ENCODE peak calls at places on chromosome 14, in five cellular contexts. E is gastrocnemius medialis; S is CD4-positive, alpha-beta T cell; C is neural progenitor cell; N is RWPE2. A is an unnamed sample.

GRCh38 chr14:65103150-65103760 is 938 bp upstream of the MAX start:
- DNase-seq in E (no peak), S (no peak), N (no peak), C (peak; percentile 47), A (no peak)

GRCh38 chr14:51716610-51717009 is 64.9 kb downstream of the FRMD6 start:
- DNase-seq in E (no peak), N (no peak), C (no peak), S (no peak), A (no peak)

GRCh38 chr14:103880334-103880985 is 33.1 kb upstream of the PPP1R13B start:
- DNase-seq in E (peak; percentile 62), C (peak; percentile 24), S (peak; percentile 33), N (no peak), A (no peak)

GRCh38 chr14:69571879-69572633 is 2.6 kb downstream of the CCDC177 start:
- DNase-seq in N (no peak), S (no peak), E (no peak), C (no peak), A (no peak)

GRCh38 chr14:92500491-92500941 is 13.1 kb upstream of the RIN3 start:
- DNase-seq in S (no peak), E (no peak), C (peak; percentile 41), N (peak; percentile 41), A (no peak)

GRCh38 chr14:60349663-60350365 is 100.8 kb downstream of the PPM1A start:
- DNase-seq in N (no peak), C (peak; percentile 75), S (peak; percentile 4), E (no peak), A (no peak)

GRCh38 chr14:85702937-85703336 is 173.0 kb downstream of the FLRT2 start:
- DNase-seq in S (no peak), E (peak; percentile 24), C (no peak), N (no peak), A (no peak)

GRCh38 chr14:83842536-83842935 is 1687.4 kb upstream of the FLRT2 start:
- DNase-seq in N (no peak), E (no peak), S (no peak), C (no peak), A (no peak)

GRCh38 chr14:21748869-21749303 is 75.3 kb upstream of the OR4E1 start:
- DNase-seq in C (peak; percentile 78), N (no peak), S (peak; percentile 38), E (no peak), A (no peak)

GRCh38 chr14:70192915-70193314 is 4.2 kb upstream of the SLC8A3 start:
- DNase-seq in E (peak; percentile 17), S (no peak), N (no peak), C (peak; percentile 15), A (no peak)

GRCh38 chr14:100787659-100788058 is 38.3 kb upstream of the MEG3 start:
- DNase-seq in S (no peak), C (no peak), N (no peak), E (no peak), A (no peak)

GRCh38 chr14:67746927-67747326 is 45.2 kb downstream of the RDH12 start:
- DNase-seq in C (no peak), N (no peak), S (no peak), E (no peak), A (no peak)

GRCh38 chr14:88210426-88210825 is 112.6 kb downstream of the KCNK10 start:
- DNase-seq in S (no peak), C (no peak), E (no peak), N (no peak), A (no peak)

GRCh38 chr14:85421166-85421877 is 108.6 kb upstream of the FLRT2 start:
- DNase-seq in S (no peak), C (no peak), E (no peak), N (peak; percentile 83), A (no peak)

GRCh38 chr14:39469094-39469710 is 37.0 kb upstream of the FBXO33 start:
- DNase-seq in S (peak; percentile 12), C (peak; percentile 28), E (no peak), N (no peak), A (peak; percentile 19)

GRCh38 chr14:38481939-38482678 is 226.2 kb upstream of the CLEC14A start:
- DNase-seq in E (no peak), S (no peak), N (no peak), C (no peak), A (no peak)

GRCh38 chr14:67485501-67486095 is 2.9 kb downstream of the TMEM229B start:
- DNase-seq in E (no peak), C (no peak), N (no peak), S (no peak), A (no peak)

GRCh38 chr14:99035268-99035667 is 236.7 kb downstream of the BCL11B start:
- DNase-seq in C (no peak), S (no peak), N (no peak), E (peak; percentile 47), A (no peak)

GRCh38 chr14:53020193-53020932 is 69.5 kb upstream of the FERMT2 start:
- DNase-seq in N (no peak), E (no peak), C (peak; percentile 27), S (no peak), A (no peak)

GRCh38 chr14:74881425-74882102 is at the start of gene DLST:
- DNase-seq in N (peak; percentile 94), S (peak; percentile 80), E (peak; percentile 77), C (peak; percentile 93), A (peak; percentile 88)

GRCh38 chr14:57462551-57462950 is 31.1 kb downstream of the CCDC198 start:
- DNase-seq in C (no peak), N (no peak), S (no peak), E (no peak), A (no peak)

GRCh38 chr14:93007225-93007997 is 84.5 kb downstream of the CHGA start:
- DNase-seq in N (no peak), S (no peak), E (peak; percentile 45), C (no peak), A (peak; percentile 23)

GRCh38 chr14:100537701-100538565 is 49.3 kb downstream of the BEGAIN start:
- DNase-seq in S (no peak), E (peak; percentile 10), C (no peak), N (peak; percentile 78), A (no peak)

GRCh38 chr14:45819107-45819506 is 566.1 kb upstream of the MIS18BP1 start:
- DNase-seq in N (no peak), S (no peak), C (no peak), E (no peak), A (no peak)

GRCh38 chr14:100271247-100271939 is 32.4 kb downstream of the YY1 start:
- DNase-seq in C (no peak), E (no peak), N (no peak), S (no peak), A (no peak)

GRCh38 chr14:69270795-69271708 is 11.1 kb downstream of the GALNT16 start:
- DNase-seq in N (no peak), C (no peak), S (no peak), E (no peak), A (no peak)

GRCh38 chr14:103828315-103828967 is 18.9 kb downstream of the PPP1R13B start:
- DNase-seq in C (no peak), S (no peak), E (no peak), N (no peak), A (no peak)

GRCh38 chr14:104081951-104082464 is 3.5 kb upstream of the ASPG start:
- DNase-seq in C (no peak), N (no peak), E (no peak), S (no peak), A (no peak)

GRCh38 chr14:25009891-25010290 is 40.1 kb downstream of the STXBP6 start:
- DNase-seq in S (no peak), N (no peak), C (peak; percentile 6), E (no peak), A (no peak)

GRCh38 chr14:59407246-59407615 is 57.9 kb downstream of the GPR135 start:
- DNase-seq in S (no peak), N (no peak), E (no peak), C (no peak), A (no peak)

GRCh38 chr14:97298331-97298730 is 501.1 kb downstream of the VRK1 start:
- DNase-seq in E (no peak), C (peak; percentile 30), S (no peak), N (no peak), A (no peak)

GRCh38 chr14:97295108-97295710 is 498.0 kb downstream of the VRK1 start:
- DNase-seq in E (no peak), S (no peak), N (no peak), C (no peak), A (no peak)

GRCh38 chr14:97301931-97302559 is 504.9 kb downstream of the VRK1 start:
- DNase-seq in S (no peak), C (peak; percentile 31), N (no peak), E (no peak), A (no peak)

GRCh38 chr14:97298775-97299174 is 501.6 kb downstream of the VRK1 start:
- DNase-seq in E (no peak), N (no peak), S (no peak), C (no peak), A (no peak)

DNA sequence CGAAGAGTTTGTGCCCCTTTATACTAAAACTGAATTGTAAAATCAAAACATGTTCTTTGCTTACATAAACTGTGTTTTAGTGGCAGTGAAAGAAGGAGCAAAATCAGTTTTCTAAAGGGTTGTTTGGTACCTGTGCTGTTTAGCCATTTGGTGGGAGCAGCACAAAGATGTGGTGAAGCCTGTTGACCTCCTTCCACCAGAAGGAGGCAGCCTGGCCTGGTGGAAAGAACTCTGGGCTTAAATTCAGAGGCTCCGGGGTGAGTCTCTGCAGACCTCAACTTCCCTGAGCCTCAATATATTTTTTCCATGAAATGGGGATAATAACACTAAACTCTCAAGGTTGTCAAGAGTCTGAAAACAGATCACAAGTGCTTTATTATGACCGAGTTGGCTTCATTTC is 502.5 kb downstream of the VRK1 start:
- DNase-seq in E (no peak), S (peak; percentile 20), N (no peak), C (peak; percentile 55), A (no peak)
- TF ChIP-seq CTCF in E (no peak), S (peak; percentile 63), N (peak; percentile 13), C (peak; percentile 61), A (no peak)

GRCh38 chr14:61726772-61727658 is 31.7 kb downstream of the HIF1A start:
- DNase-seq in N (no peak), E (no peak), S (no peak), C (no peak), A (no peak)

GRCh38 chr14:61736751-61737150 is 25.5 kb upstream of the SNAPC1 start:
- DNase-seq in C (no peak), N (no peak), S (no peak), E (no peak), A (no peak)

GRCh38 chr14:61733972-61734371 is 28.2 kb upstream of the SNAPC1 start:
- DNase-seq in C (no peak), N (no peak), S (no peak), E (no peak), A (no peak)

GRCh38 chr14:61730756-61731373 is 31.4 kb upstream of the SNAPC1 start:
- DNase-seq in C (no peak), N (no peak), E (no peak), S (no peak), A (no peak)
- TF ChIP-seq CTCF in C (peak; percentile 55), N (peak; percentile 63), E (peak; percentile 49), S (peak; percentile 87), A (no peak)

GRCh38 chr14:73634333-73634833 is 10.4 kb upstream of the DNAL1 start:
- DNase-seq in S (no peak), E (peak; percentile 39), C (peak; percentile 82), N (no peak), A (peak; percentile 27)
- TF ChIP-seq CTCF in S (no peak), E (peak; percentile 47), C (peak; percentile 42), N (no peak), A (no peak)

DNA sequence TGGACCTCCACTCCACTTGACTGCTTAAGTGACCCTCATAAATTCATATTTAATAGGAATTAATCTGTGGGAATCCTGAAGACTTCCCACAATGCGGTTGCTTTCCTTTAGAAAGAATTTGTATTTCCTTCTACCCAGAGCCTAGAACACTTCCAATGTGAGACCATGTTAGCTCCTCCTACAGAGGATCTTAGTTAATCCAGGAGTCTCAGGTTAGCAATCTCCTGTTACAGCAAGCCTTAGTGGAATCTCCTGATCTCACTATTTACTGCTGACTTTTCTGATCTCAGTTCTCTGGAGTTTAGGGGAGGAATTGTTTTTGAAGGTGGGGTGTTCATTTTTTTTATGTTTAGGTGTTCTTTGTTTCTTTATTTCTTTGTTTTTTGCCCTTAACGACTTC is 186.0 kb downstream of the SLC25A21 start:
- DNase-seq in S (no peak), C (no peak), N (no peak), E (no peak), A (no peak)
- TF ChIP-seq CTCF in S (no peak), C (no peak), N (no peak), E (no peak), A (no peak)

A was measured in activated B cell treated with CpG ODN at 0.5 μM for 24 hours.